ENCODE peak calls at places on chromosomes 5 and 9, in ten cellular contexts. One of them, this sample, is unnamed.

GRCh38 chr9:105993921-105994715 is 299.8 kb downstream of the TMEM38B start:
- DNase-seq in ovary: no peak
- DNase-seq in A549: no peak
- DNase-seq in lower leg skin: no peak
- DNase-seq in erythroblast: no peak
- DNase-seq in transverse colon: no peak
- DNase-seq in heart left ventricle: no peak
- DNase-seq in IMR-90: no peak
- DNase-seq in uterus: no peak
- DNase-seq in stomach: no peak
- DNase-seq in this sample: no peak

GRCh38 chr9:18520395-18520794 is 46.4 kb downstream of the ADAMTSL1 start:
- DNase-seq in ovary: no peak
- DNase-seq in A549: no peak
- DNase-seq in lower leg skin: no peak
- DNase-seq in erythroblast: no peak
- DNase-seq in transverse colon: no peak
- DNase-seq in heart left ventricle: no peak
- DNase-seq in IMR-90: no peak
- DNase-seq in uterus: no peak
- DNase-seq in stomach: no peak
- DNase-seq in this sample: no peak

GRCh38 chr5:165808358-165808757 is 2302.9 kb downstream of the MAT2B start:
- DNase-seq in ovary: no peak
- DNase-seq in A549: no peak
- DNase-seq in lower leg skin: no peak
- DNase-seq in erythroblast: no peak
- DNase-seq in transverse colon: no peak
- DNase-seq in heart left ventricle: no peak
- DNase-seq in IMR-90: no peak
- DNase-seq in uterus: no peak
- DNase-seq in stomach: no peak
- DNase-seq in this sample: no peak

GRCh38 chr5:126139773-126140172 is 283.4 kb upstream of the GRAMD2B start:
- DNase-seq in ovary: no peak
- DNase-seq in A549: no peak
- DNase-seq in lower leg skin: no peak
- DNase-seq in erythroblast: no peak
- DNase-seq in transverse colon: no peak
- DNase-seq in heart left ventricle: no peak
- DNase-seq in IMR-90: peak; percentile 7
- DNase-seq in uterus: no peak
- DNase-seq in stomach: no peak
- DNase-seq in this sample: no peak

GRCh38 chr9:107060026-107060425 is 197.1 kb downstream of the ZNF462 start:
- DNase-seq in ovary: no peak
- DNase-seq in A549: no peak
- DNase-seq in lower leg skin: no peak
- DNase-seq in erythroblast: no peak
- DNase-seq in transverse colon: no peak
- DNase-seq in heart left ventricle: no peak
- DNase-seq in IMR-90: no peak
- DNase-seq in uterus: no peak
- DNase-seq in stomach: no peak
- DNase-seq in this sample: no peak

GRCh38 chr9:99677281-99677680 is 144.4 kb upstream of the NR4A3 start:
- DNase-seq in ovary: no peak
- DNase-seq in A549: no peak
- DNase-seq in lower leg skin: no peak
- DNase-seq in erythroblast: no peak
- DNase-seq in transverse colon: no peak
- DNase-seq in heart left ventricle: no peak
- DNase-seq in IMR-90: peak; percentile 65
- DNase-seq in uterus: no peak
- DNase-seq in stomach: no peak
- DNase-seq in this sample: no peak

GRCh38 chr5:178895615-178896571 is at the start of gene ZFP2:
- DNase-seq in ovary: peak; percentile 69
- DNase-seq in A549: peak; percentile 48
- DNase-seq in lower leg skin: peak; percentile 87
- DNase-seq in erythroblast: no peak
- DNase-seq in transverse colon: peak; percentile 60
- DNase-seq in heart left ventricle: peak; percentile 66
- DNase-seq in IMR-90: peak; percentile 27
- DNase-seq in uterus: peak; percentile 40
- DNase-seq in stomach: peak; percentile 57
- DNase-seq in this sample: peak; percentile 22

GRCh38 chr5:39178171-39178570 is 41.2 kb downstream of the FYB1 start:
- DNase-seq in ovary: no peak
- DNase-seq in A549: peak; percentile 27
- DNase-seq in lower leg skin: no peak
- DNase-seq in erythroblast: no peak
- DNase-seq in transverse colon: no peak
- DNase-seq in heart left ventricle: no peak
- DNase-seq in IMR-90: peak; percentile 65
- DNase-seq in uterus: no peak
- DNase-seq in stomach: no peak
- DNase-seq in this sample: no peak

GRCh38 chr5:5705010-5705409 is 282.5 kb downstream of the ICE1 start:
- DNase-seq in ovary: no peak
- DNase-seq in A549: no peak
- DNase-seq in lower leg skin: no peak
- DNase-seq in erythroblast: no peak
- DNase-seq in transverse colon: no peak
- DNase-seq in heart left ventricle: no peak
- DNase-seq in IMR-90: no peak
- DNase-seq in uterus: no peak
- DNase-seq in stomach: no peak
- DNase-seq in this sample: no peak

GRCh38 chr5:136816327-136816726 is 451.0 kb upstream of the TRPC7 start:
- DNase-seq in ovary: no peak
- DNase-seq in A549: no peak
- DNase-seq in lower leg skin: no peak
- DNase-seq in erythroblast: no peak
- DNase-seq in transverse colon: no peak
- DNase-seq in heart left ventricle: no peak
- DNase-seq in IMR-90: no peak
- DNase-seq in uterus: no peak
- DNase-seq in stomach: no peak
- DNase-seq in this sample: no peak

GRCh38 chr5:39547548-39548154 is 122.9 kb upstream of the DAB2 start:
- DNase-seq in ovary: peak; percentile 16
- DNase-seq in A549: peak; percentile 56
- DNase-seq in lower leg skin: no peak
- DNase-seq in erythroblast: peak; percentile 42
- DNase-seq in transverse colon: peak; percentile 27
- DNase-seq in heart left ventricle: no peak
- DNase-seq in IMR-90: peak; percentile 68
- DNase-seq in uterus: peak; percentile 62
- DNase-seq in stomach: no peak
- DNase-seq in this sample: peak; percentile 16

GRCh38 chr9:129490583-129491485 is 130.1 kb downstream of the C9orf50 start:
- DNase-seq in ovary: peak; percentile 48
- DNase-seq in A549: peak; percentile 64
- DNase-seq in lower leg skin: peak; percentile 91
- DNase-seq in erythroblast: no peak
- DNase-seq in transverse colon: no peak
- DNase-seq in heart left ventricle: no peak
- DNase-seq in IMR-90: no peak
- DNase-seq in uterus: no peak
- DNase-seq in stomach: no peak
- DNase-seq in this sample: no peak
- TF ChIP-seq POLR2A in ovary: no peak
- TF ChIP-seq POLR2A in A549: no peak
- TF ChIP-seq POLR2A in lower leg skin: no peak
- TF ChIP-seq POLR2A in erythroblast: no peak
- TF ChIP-seq POLR2A in transverse colon: no peak
- TF ChIP-seq POLR2A in heart left ventricle: no peak
- TF ChIP-seq POLR2A in IMR-90: no peak
- TF ChIP-seq POLR2A in uterus: no peak
- TF ChIP-seq POLR2A in stomach: no peak
- TF ChIP-seq POLR2A in this sample: no peak

DNA sequence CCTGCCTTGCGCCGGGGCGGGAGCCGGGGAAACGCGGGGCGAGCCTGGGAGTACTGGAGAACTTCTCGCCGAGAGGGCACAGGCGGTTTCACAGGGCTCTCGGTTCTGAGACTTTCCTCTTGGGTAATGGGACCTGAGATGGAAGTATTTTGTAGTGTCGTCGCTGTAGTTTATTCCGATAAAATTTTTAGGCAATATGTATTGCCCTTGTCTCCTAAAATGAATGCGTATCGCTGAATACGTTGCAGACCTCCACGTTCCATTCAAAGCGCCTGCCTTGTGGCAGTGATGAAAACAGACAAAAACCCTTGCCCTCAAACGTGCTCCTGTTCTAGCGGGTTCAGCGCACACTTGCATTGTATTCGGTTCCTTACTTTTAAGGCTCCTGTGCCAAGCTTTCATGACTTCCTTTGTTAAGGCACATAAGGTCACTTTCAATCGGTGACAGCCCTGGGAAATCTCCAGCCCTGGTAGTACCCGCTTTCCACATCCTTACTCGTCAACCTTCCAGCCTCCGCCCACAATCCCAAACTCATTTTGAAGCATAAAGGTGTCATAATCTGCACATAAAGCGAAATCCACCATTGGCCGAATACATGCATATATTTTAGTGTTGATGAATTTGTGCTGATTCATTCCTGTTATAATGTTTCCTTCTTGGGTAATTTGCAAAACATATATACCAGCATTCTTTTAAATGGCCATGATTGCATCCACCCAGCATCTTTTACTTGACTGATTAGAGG is 694 bp downstream of the RMI1 start:
- DNase-seq in ovary: no peak
- DNase-seq in A549: peak; percentile 51
- DNase-seq in lower leg skin: no peak
- DNase-seq in erythroblast: peak; percentile 67
- DNase-seq in transverse colon: peak; percentile 59
- DNase-seq in heart left ventricle: peak; percentile 47
- DNase-seq in IMR-90: peak; percentile 35
- DNase-seq in uterus: peak; percentile 28
- DNase-seq in stomach: peak; percentile 55
- DNase-seq in this sample: no peak
- TF ChIP-seq POLR2A in ovary: no peak
- TF ChIP-seq POLR2A in A549: no peak
- TF ChIP-seq POLR2A in lower leg skin: no peak
- TF ChIP-seq POLR2A in erythroblast: no peak
- TF ChIP-seq POLR2A in transverse colon: no peak
- TF ChIP-seq POLR2A in heart left ventricle: no peak
- TF ChIP-seq POLR2A in IMR-90: no peak
- TF ChIP-seq POLR2A in uterus: no peak
- TF ChIP-seq POLR2A in stomach: no peak
- TF ChIP-seq POLR2A in this sample: no peak

GRCh38 chr5:171413153-171413910 is 6.1 kb upstream of the FGF18 start:
- DNase-seq in ovary: no peak
- DNase-seq in A549: no peak
- DNase-seq in lower leg skin: no peak
- DNase-seq in erythroblast: no peak
- DNase-seq in transverse colon: no peak
- DNase-seq in heart left ventricle: no peak
- DNase-seq in IMR-90: no peak
- DNase-seq in uterus: no peak
- DNase-seq in stomach: no peak
- DNase-seq in this sample: no peak
- TF ChIP-seq POLR2A in ovary: no peak
- TF ChIP-seq POLR2A in A549: no peak
- TF ChIP-seq POLR2A in lower leg skin: no peak
- TF ChIP-seq POLR2A in erythroblast: no peak
- TF ChIP-seq POLR2A in transverse colon: no peak
- TF ChIP-seq POLR2A in heart left ventricle: no peak
- TF ChIP-seq POLR2A in IMR-90: no peak
- TF ChIP-seq POLR2A in uterus: no peak
- TF ChIP-seq POLR2A in stomach: no peak
- TF ChIP-seq POLR2A in this sample: no peak

GRCh38 chr9:5448016-5448415 is 2.3 kb upstream of the CD274 start:
- DNase-seq in ovary: no peak
- DNase-seq in A549: no peak
- DNase-seq in lower leg skin: no peak
- DNase-seq in erythroblast: no peak
- DNase-seq in transverse colon: no peak
- DNase-seq in heart left ventricle: no peak
- DNase-seq in IMR-90: no peak
- DNase-seq in uterus: no peak
- DNase-seq in stomach: no peak
- DNase-seq in this sample: no peak

GRCh38 chr9:5448461-5448860 is 1.9 kb upstream of the CD274 start:
- DNase-seq in ovary: no peak
- DNase-seq in A549: no peak
- DNase-seq in lower leg skin: no peak
- DNase-seq in erythroblast: no peak
- DNase-seq in transverse colon: no peak
- DNase-seq in heart left ventricle: no peak
- DNase-seq in IMR-90: no peak
- DNase-seq in uterus: no peak
- DNase-seq in stomach: no peak
- DNase-seq in this sample: no peak

GRCh38 chr9:5449521-5450359 is 602 bp upstream of the CD274 start:
- DNase-seq in ovary: no peak
- DNase-seq in A549: peak; percentile 23
- DNase-seq in lower leg skin: no peak
- DNase-seq in erythroblast: no peak
- DNase-seq in transverse colon: no peak
- DNase-seq in heart left ventricle: no peak
- DNase-seq in IMR-90: no peak
- DNase-seq in uterus: no peak
- DNase-seq in stomach: no peak
- DNase-seq in this sample: no peak

GRCh38 chr9:5452286-5452609 is 1.9 kb downstream of the CD274 start:
- DNase-seq in ovary: no peak
- DNase-seq in A549: no peak
- DNase-seq in lower leg skin: no peak
- DNase-seq in erythroblast: no peak
- DNase-seq in transverse colon: no peak
- DNase-seq in heart left ventricle: no peak
- DNase-seq in IMR-90: no peak
- DNase-seq in uterus: no peak
- DNase-seq in stomach: no peak
- DNase-seq in this sample: no peak

DNA sequence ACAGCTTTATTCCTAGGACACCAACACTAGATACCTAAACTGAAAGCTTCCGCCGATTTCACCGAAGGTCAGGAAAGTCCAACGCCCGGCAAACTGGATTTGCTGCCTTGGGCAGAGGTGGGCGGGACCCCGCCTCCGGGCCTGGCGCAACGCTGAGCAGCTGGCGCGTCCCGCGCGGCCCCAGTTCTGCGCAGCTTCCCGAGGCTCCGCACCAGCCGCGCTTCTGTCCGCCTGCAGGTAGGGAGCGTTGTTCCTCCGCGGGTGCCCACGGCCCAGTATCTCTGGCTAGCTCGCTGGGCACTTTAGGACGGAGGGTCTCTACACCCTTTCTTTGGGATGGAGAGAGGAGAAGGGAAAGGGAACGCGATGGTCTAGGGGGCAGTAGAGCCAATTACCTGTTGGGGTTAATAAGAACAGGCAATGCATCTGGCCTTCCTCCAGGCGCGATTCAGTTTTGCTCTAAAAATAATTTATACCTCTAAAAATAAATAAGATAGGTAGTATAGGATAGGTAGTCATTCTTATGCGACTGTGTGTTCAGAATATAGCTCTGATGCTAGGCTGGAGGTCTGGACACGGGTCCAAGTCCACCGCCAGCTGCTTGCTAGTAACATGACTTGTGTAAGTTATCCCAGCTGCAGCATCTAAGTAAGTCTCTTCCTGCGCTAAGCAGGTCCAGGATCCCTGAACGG is at the start of gene CD274:
- DNase-seq in ovary: peak; percentile 84
- DNase-seq in A549: peak; percentile 91
- DNase-seq in lower leg skin: peak; percentile 97
- DNase-seq in erythroblast: peak; percentile 87
- DNase-seq in transverse colon: peak; percentile 94
- DNase-seq in heart left ventricle: peak; percentile 94
- DNase-seq in IMR-90: peak; percentile 93
- DNase-seq in uterus: peak; percentile 86
- DNase-seq in stomach: peak; percentile 93
- DNase-seq in this sample: peak; percentile 55
- TF ChIP-seq POLR2A in ovary: peak; percentile 34
- TF ChIP-seq POLR2A in A549: peak; percentile 44
- TF ChIP-seq POLR2A in lower leg skin: no peak
- TF ChIP-seq POLR2A in erythroblast: peak; percentile 75
- TF ChIP-seq POLR2A in transverse colon: no peak
- TF ChIP-seq POLR2A in heart left ventricle: no peak
- TF ChIP-seq POLR2A in IMR-90: peak; percentile 83
- TF ChIP-seq POLR2A in uterus: peak; percentile 19
- TF ChIP-seq POLR2A in stomach: no peak
- TF ChIP-seq POLR2A in this sample: no peak